ENCODE peak calls at places on chromosomes 3 and 15, in five cellular contexts. One of them, this sample, is unnamed.

GRCh38 chr3:4218426-4219226 is 84.5 kb upstream of the SETMAR start:
- DNase-seq in astrocyte: no peak
- DNase-seq in AG09309: no peak
- DNase-seq in right lobe of liver: no peak
- DNase-seq in A549: no peak
- DNase-seq in this sample: no peak

GRCh38 chr3:17753271-17753992 is 11.0 kb upstream of the TBC1D5 start:
- DNase-seq in AG09309: no peak
- DNase-seq in astrocyte: peak
- DNase-seq in right lobe of liver: no peak
- DNase-seq in A549: no peak
- DNase-seq in this sample: no peak

GRCh38 chr3:77179762-77180161 is 139.9 kb downstream of the ROBO2 start:
- DNase-seq in A549: no peak
- DNase-seq in AG09309: no peak
- DNase-seq in right lobe of liver: no peak
- DNase-seq in astrocyte: no peak
- DNase-seq in this sample: no peak

GRCh38 chr15:79089331-79089889 is 1.2 kb downstream of the RASGRF1 start:
- DNase-seq in astrocyte: no peak
- DNase-seq in A549: no peak
- DNase-seq in right lobe of liver: no peak
- DNase-seq in AG09309: no peak
- DNase-seq in this sample: no peak

GRCh38 chr3:109339186-109339585 is 1.8 kb upstream of the DPPA4 start:
- DNase-seq in right lobe of liver: no peak
- DNase-seq in A549: no peak
- DNase-seq in AG09309: no peak
- DNase-seq in astrocyte: no peak
- DNase-seq in this sample: no peak

GRCh38 chr3:179969525-179969924 is 67.2 kb downstream of the PEX5L start:
- DNase-seq in AG09309: peak
- DNase-seq in A549: peak
- DNase-seq in right lobe of liver: no peak
- DNase-seq in astrocyte: peak
- DNase-seq in this sample: no peak

GRCh38 chr3:102299125-102299877 is 135.5 kb upstream of the ZPLD1 start:
- DNase-seq in AG09309: no peak
- DNase-seq in right lobe of liver: no peak
- DNase-seq in astrocyte: no peak
- DNase-seq in A549: no peak
- DNase-seq in this sample: no peak

GRCh38 chr3:55165278-55165677 is 237.4 kb upstream of the LRTM1 start:
- DNase-seq in astrocyte: no peak
- DNase-seq in A549: no peak
- DNase-seq in AG09309: no peak
- DNase-seq in right lobe of liver: no peak
- DNase-seq in this sample: no peak

GRCh38 chr3:17217588-17217987 is 332.8 kb downstream of the PLCL2 start:
- DNase-seq in astrocyte: no peak
- DNase-seq in right lobe of liver: no peak
- DNase-seq in A549: no peak
- DNase-seq in AG09309: no peak
- DNase-seq in this sample: no peak

GRCh38 chr3:36992806-36993325 is at the start of gene EPM2AIP1:
- DNase-seq in astrocyte: no peak
- DNase-seq in right lobe of liver: peak
- DNase-seq in AG09309: no peak
- DNase-seq in A549: peak
- DNase-seq in this sample: peak

GRCh38 chr3:77038468-77038927 is 1.4 kb upstream of the ROBO2 start:
- DNase-seq in astrocyte: peak
- DNase-seq in AG09309: peak
- DNase-seq in right lobe of liver: peak
- DNase-seq in A549: peak
- DNase-seq in this sample: peak

GRCh38 chr3:55897573-55898224 is 410.6 kb upstream of the WNT5A start:
- DNase-seq in AG09309: no peak
- DNase-seq in astrocyte: no peak
- DNase-seq in A549: no peak
- DNase-seq in right lobe of liver: no peak
- DNase-seq in this sample: no peak

GRCh38 chr3:18153571-18154173 is 271.5 kb downstream of the SATB1 start:
- DNase-seq in A549: peak
- DNase-seq in astrocyte: peak
- DNase-seq in AG09309: peak
- DNase-seq in right lobe of liver: no peak
- DNase-seq in this sample: no peak

GRCh38 chr3:136731274-136731884 is 20.8 kb downstream of the STAG1 start:
- DNase-seq in right lobe of liver: no peak
- DNase-seq in A549: no peak
- DNase-seq in AG09309: no peak
- DNase-seq in astrocyte: no peak
- DNase-seq in this sample: no peak

GRCh38 chr3:136725468-136725867 is 26.7 kb downstream of the STAG1 start:
- DNase-seq in astrocyte: no peak
- DNase-seq in right lobe of liver: no peak
- DNase-seq in A549: no peak
- DNase-seq in AG09309: no peak
- DNase-seq in this sample: no peak

GRCh38 chr3:136730595-136731273 is 21.4 kb downstream of the STAG1 start:
- DNase-seq in AG09309: no peak
- DNase-seq in A549: no peak
- DNase-seq in right lobe of liver: no peak
- DNase-seq in astrocyte: no peak
- DNase-seq in this sample: no peak

GRCh38 chr3:136728918-136729317 is 23.3 kb downstream of the STAG1 start:
- DNase-seq in right lobe of liver: no peak
- DNase-seq in astrocyte: peak
- DNase-seq in AG09309: peak
- DNase-seq in A549: no peak
- DNase-seq in this sample: no peak

GRCh38 chr3:136728434-136728833 is 23.7 kb downstream of the STAG1 start:
- DNase-seq in right lobe of liver: no peak
- DNase-seq in AG09309: no peak
- DNase-seq in A549: no peak
- DNase-seq in astrocyte: no peak
- DNase-seq in this sample: no peak
- H3K4me3 ChIP-seq in right lobe of liver: no peak
- H3K4me3 ChIP-seq in AG09309: no peak
- H3K4me3 ChIP-seq in A549: no peak
- H3K4me3 ChIP-seq in astrocyte: no peak
- H3K4me3 ChIP-seq in this sample: peak

DNA sequence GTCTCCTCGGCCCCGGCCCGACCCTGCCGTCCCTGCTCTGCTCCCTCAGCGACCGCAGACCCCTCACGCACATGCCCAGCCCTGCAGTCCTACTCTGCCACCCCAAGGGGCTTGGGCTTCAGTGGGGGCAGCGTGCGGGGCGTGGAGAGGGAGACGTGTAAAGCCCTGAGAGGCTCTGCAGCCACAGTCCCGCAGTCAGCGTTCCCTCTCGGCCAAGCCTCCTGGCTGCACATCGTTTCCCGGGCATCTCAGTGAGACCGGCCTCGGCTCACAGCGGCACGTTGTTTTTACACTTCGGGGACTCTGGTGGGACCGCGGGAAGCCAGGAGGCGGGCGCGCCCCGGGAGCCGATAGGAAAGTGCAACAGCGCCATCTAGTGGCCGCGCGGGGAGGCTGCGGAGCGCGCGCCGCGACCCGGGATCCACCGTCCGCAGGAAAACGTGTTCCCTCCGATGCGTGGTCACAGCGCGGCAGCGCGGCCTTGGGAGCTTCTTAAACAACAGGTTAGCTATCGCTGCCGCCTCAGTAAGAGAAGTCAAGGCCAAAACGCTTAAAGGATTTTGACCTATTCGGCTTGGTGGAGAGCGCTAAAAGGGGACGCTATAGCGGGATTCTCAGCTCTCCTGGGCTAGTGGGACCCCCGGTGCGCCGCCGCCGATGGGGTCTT is 226.8 kb upstream of the IGF1R start:
- DNase-seq in astrocyte: no peak
- DNase-seq in AG09309: no peak
- DNase-seq in right lobe of liver: peak
- DNase-seq in A549: peak
- DNase-seq in this sample: peak
- H3K4me3 ChIP-seq in astrocyte: no peak
- H3K4me3 ChIP-seq in AG09309: no peak
- H3K4me3 ChIP-seq in right lobe of liver: no peak
- H3K4me3 ChIP-seq in A549: peak
- H3K4me3 ChIP-seq in this sample: no peak

GRCh38 chr3:105473521-105474223 is 107.0 kb downstream of the ALCAM start:
- DNase-seq in A549: no peak
- DNase-seq in right lobe of liver: no peak
- DNase-seq in astrocyte: peak
- DNase-seq in AG09309: peak
- DNase-seq in this sample: no peak
- H3K4me3 ChIP-seq in A549: no peak
- H3K4me3 ChIP-seq in right lobe of liver: no peak
- H3K4me3 ChIP-seq in astrocyte: no peak
- H3K4me3 ChIP-seq in AG09309: no peak
- H3K4me3 ChIP-seq in this sample: no peak

GRCh38 chr3:191328383-191328962 is 721 bp upstream of the CCDC50 start:
- DNase-seq in astrocyte: peak
- DNase-seq in A549: no peak
- DNase-seq in right lobe of liver: no peak
- DNase-seq in AG09309: no peak
- DNase-seq in this sample: no peak
- H3K4me3 ChIP-seq in astrocyte: peak
- H3K4me3 ChIP-seq in A549: peak
- H3K4me3 ChIP-seq in right lobe of liver: peak
- H3K4me3 ChIP-seq in AG09309: peak
- H3K4me3 ChIP-seq in this sample: peak